ENCODE peak calls at places on chromosomes 1 and 21, in six cellular contexts. T is HCT116, J is thyroid gland, X is breast epithelium, N is hepatocyte, C is body of pancreas. I is an unnamed sample.

GRCh38 chr1:246159290-246160227 is 347.5 kb downstream of the SMYD3 start:
- DNase-seq in T (no peak), J (no peak), X (no peak), N (no peak), C (no peak), I (no peak)

GRCh38 chr1:239735081-239735480 is 348.7 kb downstream of the CHRM3 start:
- DNase-seq in T (no peak), J (no peak), X (no peak), N (no peak), C (no peak), I (no peak)

GRCh38 chr1:204041232-204041767 is 31.6 kb upstream of the SOX13 start:
- DNase-seq in T (no peak), J (peak; percentile 72), X (no peak), N (no peak), C (no peak), I (no peak)

GRCh38 chr1:1165900-1166421 is 7.7 kb upstream of the TTLL10 start:
- DNase-seq in T (no peak), J (no peak), X (no peak), N (no peak), C (peak; percentile 53), I (no peak)

GRCh38 chr21:35239811-35240219 is 190.7 kb upstream of the RUNX1 start:
- DNase-seq in T (no peak), J (no peak), X (no peak), N (no peak), C (no peak), I (no peak)

GRCh38 chr1:54297596-54298283 is 97.8 kb downstream of the MRPL37 start:
- DNase-seq in T (no peak), J (no peak), X (no peak), N (no peak), C (no peak), I (no peak)

GRCh38 chr1:59427155-59427554 is 130.3 kb downstream of the FGGY start:
- DNase-seq in T (peak; percentile 92), J (no peak), X (peak; percentile 55), N (peak; percentile 42), C (no peak), I (peak; percentile 49)

GRCh38 chr1:30727796-30728195 is 4.4 kb upstream of the MATN1 start:
- DNase-seq in T (no peak), J (no peak), X (no peak), N (peak; percentile 68), C (no peak), I (no peak)

GRCh38 chr1:19648689-19649088 is 4.6 kb downstream of the NBL1 start:
- DNase-seq in T (peak; percentile 57), J (no peak), X (no peak), N (peak; percentile 54), C (no peak), I (no peak)

GRCh38 chr21:46092026-46092764 is 5.7 kb upstream of the COL6A2 start:
- DNase-seq in T (no peak), J (peak; percentile 28), X (no peak), N (peak; percentile 62), C (peak; percentile 29), I (no peak)

GRCh38 chr21:15687208-15687607 is 42.6 kb upstream of the USP25 start:
- DNase-seq in T (no peak), J (no peak), X (no peak), N (no peak), C (no peak), I (no peak)

GRCh38 chr1:24555591-24556413 is at the start of gene NCMAP:
- DNase-seq in T (peak; percentile 10), J (peak; percentile 83), X (no peak), N (peak; percentile 83), C (peak; percentile 84), I (no peak)

GRCh38 chr21:37381883-37382585 is 15.5 kb downstream of the DYRK1A start:
- DNase-seq in T (no peak), J (no peak), X (no peak), N (no peak), C (no peak), I (no peak)

GRCh38 chr1:30697977-30698376 is 25.4 kb downstream of the MATN1 start:
- DNase-seq in T (no peak), J (no peak), X (no peak), N (no peak), C (no peak), I (no peak)

GRCh38 chr1:205939690-205940330 is 3.4 kb downstream of the SLC26A9 start:
- DNase-seq in T (peak; percentile 31), J (peak; percentile 58), X (no peak), N (peak; percentile 60), C (peak; percentile 65), I (no peak)

GRCh38 chr1:100397681-100398080 is 45.4 kb downstream of the CDC14A start:
- DNase-seq in T (no peak), J (no peak), X (no peak), N (no peak), C (no peak), I (no peak)

GRCh38 chr1:212607206-212607923 is 1.2 kb upstream of the ATF3 start:
- DNase-seq in T (no peak), J (peak; percentile 43), X (no peak), N (no peak), C (peak; percentile 78), I (no peak)

GRCh38 chr1:147497826-147498225 is 43.5 kb upstream of the BCL9 start:
- DNase-seq in T (no peak), J (no peak), X (no peak), N (no peak), C (no peak), I (no peak)

GRCh38 chr21:45869121-45870007 is 112.2 kb upstream of the COL6A1 start:
- DNase-seq in T (no peak), J (no peak), X (peak; percentile 47), N (no peak), C (no peak), I (no peak)

GRCh38 chr1:60133848-60134247 is 60.3 kb upstream of the C1orf87 start:
- DNase-seq in T (no peak), J (no peak), X (no peak), N (no peak), C (no peak), I (no peak)

GRCh38 chr1:212218911-212219310 is 66.3 kb upstream of the PPP2R5A start:
- DNase-seq in T (no peak), J (no peak), X (no peak), N (no peak), C (no peak), I (no peak)

GRCh38 chr1:2965676-2966075 is 55.6 kb upstream of the ACTRT2 start:
- DNase-seq in T (no peak), J (no peak), X (no peak), N (no peak), C (no peak), I (no peak)
- H3K9me3 ChIP-seq in T (no peaks in the 10 kb centered on the region), J (no peaks in the 10 kb centered on the region), X (no peaks in the 10 kb centered on the region), N (no peaks in the 10 kb centered on the region), C (no peaks in the 10 kb centered on the region), I (no peaks in the 10 kb centered on the region)

GRCh38 chr1:244276646-244277045 is 175.1 kb downstream of the ADSS2 start:
- DNase-seq in T (no peak), J (no peak), X (no peak), N (no peak), C (no peak), I (no peak)

GRCh38 chr1:244272471-244273261 is 179.0 kb downstream of the ADSS2 start:
- DNase-seq in T (peak; percentile 81), J (peak; percentile 62), X (peak; percentile 64), N (peak; percentile 87), C (peak; percentile 71), I (no peak)

GRCh38 chr1:244271909-244272308 is 179.8 kb downstream of the ADSS2 start:
- DNase-seq in T (no peak), J (no peak), X (no peak), N (no peak), C (no peak), I (no peak)

GRCh38 chr1:244273262-244273844 is 178.4 kb downstream of the ADSS2 start:
- DNase-seq in T (no peak), J (no peak), X (no peak), N (no peak), C (no peak), I (no peak)

DNA sequence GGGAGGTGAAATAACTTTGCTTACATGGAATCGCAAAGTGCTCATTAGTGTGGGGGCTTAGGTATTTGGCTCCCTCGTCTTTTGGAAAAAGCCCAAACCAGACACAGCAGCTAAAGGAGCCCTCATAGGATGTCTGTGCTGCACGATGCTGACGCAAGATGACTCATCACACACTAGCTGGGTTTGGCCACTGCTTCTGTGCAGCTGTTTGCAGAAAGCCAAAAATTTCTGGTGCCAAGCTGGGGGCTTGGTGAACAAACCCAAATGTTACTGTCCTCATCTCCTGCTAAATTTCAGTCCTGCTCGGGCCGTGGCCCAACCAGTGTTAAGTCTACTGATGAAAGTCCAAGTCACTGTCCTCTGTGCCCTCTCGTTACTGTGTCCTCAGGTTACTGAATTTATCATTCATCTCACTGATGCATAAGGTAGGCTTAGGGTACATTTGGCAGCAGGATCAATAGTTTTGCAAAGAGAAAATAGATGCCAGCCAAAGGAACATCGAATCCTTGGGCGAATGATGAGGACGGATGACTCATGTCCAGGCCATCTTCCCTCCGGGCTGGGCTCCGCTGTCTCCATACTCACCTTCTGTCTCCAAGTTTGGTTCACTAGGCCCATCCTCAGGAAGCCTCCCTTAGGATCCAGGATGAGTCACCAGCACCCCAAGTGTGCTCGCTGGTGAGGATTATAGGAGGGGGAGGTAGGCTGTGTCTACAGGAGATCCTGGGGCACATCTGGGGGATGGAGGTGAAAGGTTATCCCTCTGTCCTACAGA is 177.7 kb downstream of the ADSS2 start:
- DNase-seq in T (peak; percentile 42), J (no peak), X (no peak), N (peak; percentile 54), C (peak; percentile 33), I (peak; percentile 83)
- TF ChIP-seq CTCF in T (no peak), J (no peak), X (no peak), N (no peak), C (no peak), I (no peak)

GRCh38 chr1:111726311-111726710 is 12.9 kb downstream of the INKA2 start:
- DNase-seq in T (no peak), J (no peak), X (no peak), N (no peak), C (no peak), I (no peak)
- H3K9me3 ChIP-seq in T (no peaks in the 10 kb centered on the region), J (no peaks in the 10 kb centered on the region), X (no peaks in the 10 kb centered on the region), N (no peaks in the 10 kb centered on the region), C (no peaks in the 10 kb centered on the region), I (no peaks in the 10 kb centered on the region)

GRCh38 chr1:185699874-185700273 is 34.3 kb upstream of the HMCN1 start:
- DNase-seq in T (no peak), J (no peak), X (no peak), N (no peak), C (no peak), I (no peak)

GRCh38 chr1:185696419-185697150 is 37.6 kb upstream of the HMCN1 start:
- DNase-seq in T (no peak), J (no peak), X (no peak), N (no peak), C (no peak), I (no peak)

GRCh38 chr1:185693654-185694053 is 40.5 kb upstream of the HMCN1 start:
- DNase-seq in T (no peak), J (no peak), X (no peak), N (no peak), C (no peak), I (no peak)

GRCh38 chr1:185694081-185694480 is 40.1 kb upstream of the HMCN1 start:
- DNase-seq in T (no peak), J (no peak), X (no peak), N (peak; percentile 7), C (peak; percentile 27), I (no peak)

DNA sequence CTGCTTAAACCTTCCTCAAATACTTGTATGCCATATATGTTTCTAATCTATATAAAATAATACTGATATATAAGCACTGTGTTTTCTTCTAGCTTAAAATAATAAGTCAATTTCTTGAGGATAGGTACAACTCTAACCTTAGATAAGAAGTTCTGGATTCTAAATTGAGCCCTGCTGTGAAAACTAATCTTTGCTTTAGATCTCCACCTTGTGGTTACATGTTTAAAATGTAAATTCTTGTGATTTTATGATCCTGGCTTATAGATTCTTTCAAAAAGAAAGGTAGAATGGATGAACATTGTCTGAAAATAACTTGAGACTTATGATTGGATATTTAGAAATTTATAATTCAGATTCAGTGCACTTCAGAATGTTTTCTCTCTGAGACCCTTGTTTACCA is 38.9 kb upstream of the HMCN1 start:
- DNase-seq in T (no peak), J (no peak), X (no peak), N (no peak), C (no peak), I (no peak)
- TF ChIP-seq CTCF in T (peak; percentile 15), J (no peak), X (no peak), N (peak; percentile 36), C (no peak), I (peak; percentile 49)